ENCODE peak calls at places on chromosome 18, in five cellular contexts. W is heart left ventricle, Q is lower lobe of right lung, L is SJSA1, J is H1. H is an unnamed sample.

GRCh38 chr18:58536534-58537271 is 92.2 kb downstream of the ALPK2 start:
- DNase-seq in W (no peak), J (no peak), Q (no peak), L (no peak), H (no peak)

GRCh38 chr18:74291771-74292540 is at the start of gene CYB5A:
- DNase-seq in Q (peak), L (peak), J (peak), W (peak), H (peak)

GRCh38 chr18:36094431-36094830 is 27.1 kb upstream of the RPRD1A start:
- DNase-seq in W (no peak), L (no peak), J (no peak), Q (no peak), H (no peak)

GRCh38 chr18:24982831-24983230 is 369.1 kb downstream of the ZNF521 start:
- DNase-seq in W (no peak), J (no peak), Q (no peak), L (no peak), H (no peak)

GRCh38 chr18:45386256-45386655 is 229.0 kb upstream of the SLC14A2 start:
- DNase-seq in L (no peak), W (no peak), J (peak), Q (no peak), H (no peak)

GRCh38 chr18:62496262-62496661 is 26.6 kb upstream of the ZCCHC2 start:
- DNase-seq in Q (no peak), W (no peak), J (no peak), L (no peak), H (no peak)

GRCh38 chr18:44731866-44732555 is 51.3 kb downstream of the SETBP1 start:
- DNase-seq in W (no peak), J (no peak), Q (no peak), L (no peak), H (no peak)

GRCh38 chr18:3703732-3704176 is 253.8 kb downstream of the TGIF1 start:
- DNase-seq in W (peak), Q (peak), L (peak), J (no peak), H (peak)

GRCh38 chr18:56542488-56542887 is 95.9 kb downstream of the TXNL1 start:
- DNase-seq in W (no peak), Q (no peak), J (no peak), L (no peak), H (no peak)
- H3K27ac ChIP-seq in W (peak), Q (no peak), J (no peak), L (no peak), H (no peak)

DNA sequence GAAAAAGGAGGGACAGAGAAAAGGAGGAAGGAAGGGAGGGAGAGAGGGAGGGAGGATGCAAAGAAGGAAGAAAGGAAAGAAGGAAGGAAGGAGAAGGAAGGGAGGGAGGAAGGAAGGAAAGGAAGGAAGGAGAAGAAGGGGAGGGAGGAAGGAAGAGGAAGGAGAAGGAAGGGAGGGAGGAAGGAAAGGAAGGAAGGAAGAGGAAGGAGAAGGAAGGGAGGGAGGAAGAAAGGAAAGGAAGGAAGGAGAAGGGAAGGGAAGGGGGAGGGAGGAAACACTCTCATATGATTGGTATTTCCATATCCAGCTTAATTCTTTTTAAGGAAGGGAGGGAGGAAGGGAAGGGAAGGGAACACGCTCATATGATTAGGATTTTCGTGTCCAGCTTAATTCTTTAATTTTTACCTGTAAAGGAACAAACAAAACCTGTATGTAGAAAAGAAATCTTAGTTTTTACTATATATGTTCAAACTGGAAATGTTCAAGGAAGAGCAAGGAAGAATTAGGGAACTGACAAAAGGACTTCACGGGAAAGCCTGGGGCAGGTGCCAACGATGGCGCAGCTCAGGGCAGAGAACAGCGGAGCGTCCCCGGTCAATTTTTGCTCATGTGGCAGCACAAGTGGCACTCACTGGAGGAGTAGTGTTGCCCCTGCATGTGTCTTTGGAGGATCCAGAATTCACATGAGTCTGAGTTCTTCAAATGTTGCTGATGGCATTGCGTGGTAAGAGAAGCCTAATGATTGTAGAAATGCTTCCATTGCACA is 228.6 kb downstream of the ZNF516 start:
- DNase-seq in W (no peak), L (no peak), Q (no peak), J (no peak), H (no peak)
- H3K27ac ChIP-seq in W (peak), L (no peak), Q (peak), J (no peak), H (peak)

GRCh38 chr18:1965016-1965415 is 606.3 kb downstream of the METTL4 start:
- DNase-seq in J (no peak), W (no peak), Q (no peak), L (no peak), H (no peak)
- H3K27ac ChIP-seq in J (no peak), W (no peak), Q (no peak), L (no peak), H (no peak)

GRCh38 chr18:31731628-31732027 is 29.1 kb downstream of the SLC25A52 start:
- DNase-seq in W (no peak), L (no peak), Q (no peak), J (no peak), H (no peak)
- H3K27ac ChIP-seq in W (no peak), L (no peak), Q (no peak), J (no peak), H (no peak)

GRCh38 chr18:48776641-48777025 is 174.1 kb downstream of the SMAD7 start:
- DNase-seq in L (no peak), W (no peak), Q (peak), J (no peak), H (no peak)

GRCh38 chr18:48776161-48776555 is 174.6 kb downstream of the SMAD7 start:
- DNase-seq in W (no peak), J (no peak), L (no peak), Q (peak), H (peak)

GRCh38 chr18:48778344-48779011 is 172.3 kb downstream of the SMAD7 start:
- DNase-seq in J (no peak), W (no peak), L (no peak), Q (peak), H (peak)

GRCh38 chr18:48777026-48777736 is 173.6 kb downstream of the SMAD7 start:
- DNase-seq in J (peak), Q (peak), L (peak), W (peak), H (peak)

GRCh38 chr18:48777737-48778111 is 173.0 kb downstream of the SMAD7 start:
- DNase-seq in Q (peak), W (no peak), J (no peak), L (no peak), H (peak)
- H3K27ac ChIP-seq in Q (peak), W (no peak), J (no peak), L (no peak), H (peak)

H was measured in right cardiac atrium.